ENCODE peak calls at places on chromosomes 11 and 22, in eight cellular contexts. J is gastrocnemius medialis; G is psoas muscle; S is lung microvascular endothelial cell; W is dorsolateral prefrontal cortex; H is activated naive CD8-positive, alpha-beta T cell treated with anti-CD3 and anti-CD28 coated beads, Interleukin-2, amount 50 U/mL, for 24 hours; D is HTR-8/SVneo; X is GM12865. K is an unnamed sample.
A peak's percentile ranks its signal among the peaks of the same experiment; 100 is the strongest.

GRCh38 chr22:27613099-27614089 is 188.2 kb downstream of the MN1 start:
- DNase-seq in W (no peak), G (no peak), H (no peak), X (no peak), J (no peak), D (no peak), S (no peak), K (no peak)

GRCh38 chr11:113329725-113330124 is 15.3 kb downstream of the TTC12 start:
- DNase-seq in W (no peak), S (no peak), G (no peak), H (no peak), X (peak; percentile 75), D (no peak), J (no peak), K (no peak)

GRCh38 chr11:35103366-35104194 is 35.4 kb upstream of the CD44 start:
- DNase-seq in D (no peak), G (no peak), W (no peak), X (no peak), S (no peak), H (no peak), J (no peak), K (no peak)

GRCh38 chr11:33891714-33892327 is at the start of gene LMO2:
- DNase-seq in W (no peak), J (peak; percentile 80), S (no peak), H (no peak), G (no peak), D (no peak), X (no peak), K (no peak)

GRCh38 chr22:47587861-47588582 is 825.6 kb downstream of the TBC1D22A start:
- DNase-seq in X (no peak), H (no peak), W (no peak), S (no peak), D (no peak), J (no peak), G (peak; percentile 6), K (no peak)

GRCh38 chr11:12091957-12092558 is 18.3 kb upstream of the MICAL2 start:
- DNase-seq in J (no peak), D (no peak), W (no peak), S (no peak), X (no peak), H (no peak), G (no peak), K (no peak)

GRCh38 chr22:20423636-20424511 is 13.8 kb downstream of the SCARF2 start:
- DNase-seq in H (no peak), X (no peak), W (no peak), S (no peak), G (peak; percentile 46), D (no peak), J (no peak), K (no peak)

GRCh38 chr11:35104655-35105054 is 34.3 kb upstream of the CD44 start:
- DNase-seq in X (no peak), S (no peak), J (no peak), W (no peak), H (no peak), D (no peak), G (no peak), K (no peak)

GRCh38 chr11:120780239-120780638 is 243.7 kb upstream of the TBCEL start:
- DNase-seq in G (no peak), S (peak; percentile 86), J (no peak), W (no peak), D (no peak), H (no peak), X (no peak), K (no peak)

GRCh38 chr22:36480941-36481392 is 473 bp downstream of the TXN2 start:
- DNase-seq in J (no peak), G (no peak), D (no peak), H (no peak), S (no peak), W (no peak), X (no peak), K (no peak)

GRCh38 chr22:34850010-34850409 is 215.9 kb upstream of the ISX start:
- DNase-seq in D (no peak), W (no peak), H (no peak), X (no peak), G (no peak), S (no peak), J (no peak), K (no peak)

GRCh38 chr22:20271114-20271994 is 3.2 kb upstream of the RTN4R start:
- DNase-seq in X (no peak), D (no peak), G (no peak), J (no peak), H (no peak), S (no peak), W (no peak), K (no peak)

GRCh38 chr11:62004473-62004872 is 37.0 kb upstream of the FTH1 start:
- DNase-seq in H (no peak), X (peak; percentile 91), S (peak; percentile 89), J (peak; percentile 39), D (peak; percentile 50), G (peak; percentile 64), W (no peak), K (no peak)

GRCh38 chr22:42433754-42434153 is 1.6 kb upstream of the NFAM1 start:
- DNase-seq in W (no peak), D (no peak), G (no peak), X (no peak), S (no peak), H (no peak), J (no peak), K (no peak)

GRCh38 chr11:120925944-120926343 is 98.0 kb upstream of the TBCEL start:
- DNase-seq in W (no peak), X (peak; percentile 94), D (no peak), G (no peak), H (no peak), J (no peak), S (no peak), K (no peak)

GRCh38 chr22:22248878-22249277 is 4.3 kb downstream of the VPREB1 start:
- DNase-seq in S (no peak), H (no peak), J (no peak), X (peak; percentile 49), G (no peak), W (no peak), D (no peak), K (no peak)

GRCh38 chr11:63770763-63771162 is 2.2 kb upstream of the ZFTA start:
- DNase-seq in X (no peak), G (no peak), S (no peak), D (no peak), H (no peak), W (no peak), J (no peak), K (no peak)

GRCh38 chr11:65776710-65777141 is 4.0 kb downstream of the AP5B1 start:
- DNase-seq in G (no peak), X (no peak), S (no peak), D (no peak), W (no peak), H (no peak), J (no peak), K (no peak)

GRCh38 chr11:26088391-26088790 is 243.5 kb upstream of the ANO3 start:
- DNase-seq in D (no peak), S (no peak), W (no peak), J (no peak), X (no peak), G (no peak), H (no peak), K (no peak)

GRCh38 chr11:8262552-8263108 is 1.0 kb downstream of the LMO1 start:
- DNase-seq in D (peak; percentile 37), S (peak; percentile 19), W (no peak), G (peak; percentile 76), X (peak; percentile 21), H (peak; percentile 34), J (peak; percentile 63), K (no peak)

GRCh38 chr11:123628936-123629683 is 25.3 kb downstream of the SCN3B start:
- DNase-seq in S (peak; percentile 86), W (no peak), J (no peak), D (no peak), H (no peak), X (no peak), G (peak; percentile 70), K (no peak)

GRCh38 chr22:46462726-46463371 is 74.6 kb downstream of the CELSR1 start:
- DNase-seq in S (no peak), X (no peak), D (peak; percentile 80), J (no peak), G (no peak), W (no peak), H (no peak), K (peak; percentile 69)

K was measured in H54.